ENCODE peak calls at places on chromosomes 5 and 9, in four cellular contexts. J is IMR-90, I is H1, B is uterus. K is an unnamed sample.

GRCh38 chr5:132821791-132822190 is 8.7 kb downstream of the SHROOM1 start:
- DNase-seq in J (peak), I (no peak), B (no peak), K (no peak)

GRCh38 chr9:131668439-131669233 is 71.2 kb downstream of the RAPGEF1 start:
- DNase-seq in J (peak), I (no peak), B (peak), K (no peak)

GRCh38 chr9:33458444-33458843 is 11.1 kb upstream of the AQP3 start:
- DNase-seq in J (peak), I (no peak), B (no peak), K (no peak)

GRCh38 chr9:77175152-77175551 is 2.2 kb upstream of the VPS13A start:
- DNase-seq in J (no peak), I (no peak), B (no peak), K (no peak)

GRCh38 chr5:17219431-17219830 is 2.0 kb downstream of the BASP1 start:
- DNase-seq in J (no peak), I (no peak), B (no peak), K (no peak)

GRCh38 chr9:114735732-114736131 is 53.7 kb upstream of the TEX48 start:
- DNase-seq in J (no peak), I (no peak), B (no peak), K (no peak)

GRCh38 chr9:104074876-104075275 is 19.2 kb upstream of the SMC2 start:
- DNase-seq in J (peak), I (no peak), B (no peak), K (no peak)

GRCh38 chr5:74376187-74376586 is 264.3 kb downstream of the ENC1 start:
- DNase-seq in J (no peak), I (no peak), B (no peak), K (no peak)

GRCh38 chr5:42889311-42889933 is 77.7 kb upstream of the SELENOP start:
- DNase-seq in J (peak), I (peak), B (peak), K (peak)

GRCh38 chr9:93595861-93596365 is 19.5 kb downstream of the PHF2 start:
- DNase-seq in J (no peak), I (peak), B (no peak), K (no peak)

GRCh38 chr5:92504346-92504745 is 1076.7 kb downstream of the NR2F1-AS1 start:
- DNase-seq in J (peak), I (no peak), B (no peak), K (no peak)

GRCh38 chr9:4620046-4620765 is 41.9 kb upstream of the PLPP6 start:
- DNase-seq in J (no peak), I (no peak), B (no peak), K (no peak)

GRCh38 chr5:157865844-157866243 is 6.9 kb upstream of the CLINT1 start:
- DNase-seq in J (peak), I (no peak), B (no peak), K (no peak)

GRCh38 chr5:132687995-132688394 is 14.2 kb downstream of the IL4 start:
- DNase-seq in J (no peak), I (no peak), B (no peak), K (no peak)

GRCh38 chr9:112034216-112034611 is 137.6 kb downstream of the UGCG start:
- DNase-seq in J (no peak), I (no peak), B (no peak), K (no peak)

GRCh38 chr9:73683862-73684591 is 532.4 kb downstream of the ANXA1 start:
- DNase-seq in J (no peak), I (no peak), B (no peak), K (peak)

GRCh38 chr9:131583836-131584555 is 38.7 kb downstream of the PRRT1B start:
- DNase-seq in J (no peak), I (no peak), B (no peak), K (no peak)

GRCh38 chr5:137656558-137656957 is 79.3 kb downstream of the KLHL3 start:
- DNase-seq in J (no peak), I (no peak), B (no peak), K (no peak)

GRCh38 chr9:95015569-95015968 is 289.1 kb downstream of the AOPEP start:
- DNase-seq in J (no peak), I (no peak), B (no peak), K (no peak)

GRCh38 chr9:112322701-112323377 is 10.6 kb downstream of the PTBP3 start:
- DNase-seq in J (no peak), I (no peak), B (no peak), K (no peak)

GRCh38 chr5:111453290-111453689 is 59.0 kb downstream of the STARD4 start:
- DNase-seq in J (peak), I (no peak), B (no peak), K (no peak)

GRCh38 chr5:59768204-59769040 is 125.1 kb downstream of the PDE4D start:
- DNase-seq in J (peak), I (peak), B (peak), K (no peak)

GRCh38 chr9:128310461-128310860 is 11.8 kb downstream of the TRUB2 start:
- DNase-seq in J (no peak), I (no peak), B (no peak), K (no peak)

GRCh38 chr5:543755-544674 is 19.8 kb upstream of the SLC9A3 start:
- DNase-seq in J (no peak), I (no peak), B (no peak), K (peak)

GRCh38 chr5:112584781-112585180 is 152.9 kb upstream of the APC start:
- DNase-seq in J (no peak), I (no peak), B (no peak), K (no peak)

GRCh38 chr9:70257512-70257911 is 1.3 kb upstream of the SMC5 start:
- DNase-seq in J (no peak), I (no peak), B (no peak), K (no peak)

GRCh38 chr5:132387649-132388117 is 18.2 kb downstream of the SLC22A5 start:
- DNase-seq in J (peak), I (no peak), B (peak), K (no peak)

GRCh38 chr5:32058101-32058500 is 116.0 kb downstream of the GOLPH3 start:
- DNase-seq in J (no peak), I (no peak), B (no peak), K (no peak)

GRCh38 chr9:114852050-114852594 is 46.3 kb upstream of the TNFSF15 start:
- DNase-seq in J (peak), I (no peak), B (peak), K (no peak)

GRCh38 chr5:38023799-38024198 is 184.0 kb upstream of the GDNF start:
- DNase-seq in J (no peak), I (no peak), B (no peak), K (no peak)

GRCh38 chr5:170597876-170598275 is 94.1 kb downstream of the KCNIP1 start:
- DNase-seq in J (no peak), I (no peak), B (no peak), K (no peak)

GRCh38 chr9:125586173-125586512 is 120.9 kb downstream of the MAPKAP1 start:
- DNase-seq in J (no peak), I (no peak), B (no peak), K (no peak)

GRCh38 chr5:400282-401215 is 42.4 kb upstream of the EXOC3 start:
- DNase-seq in J (peak), I (peak), B (no peak), K (no peak)

GRCh38 chr9:121781701-121782464 is 130.4 kb downstream of the DAB2IP start:
- DNase-seq in J (no peak), I (no peak), B (no peak), K (no peak)

GRCh38 chr9:16553869-16554540 is 316.5 kb downstream of the BNC2 start:
- DNase-seq in J (peak), I (no peak), B (no peak), K (no peak)

GRCh38 chr9:63816742-63817621 is 1468.0 kb downstream of the FOXD4L5 start:
- DNase-seq in J (peak), I (peak), B (peak), K (peak)

DNA sequence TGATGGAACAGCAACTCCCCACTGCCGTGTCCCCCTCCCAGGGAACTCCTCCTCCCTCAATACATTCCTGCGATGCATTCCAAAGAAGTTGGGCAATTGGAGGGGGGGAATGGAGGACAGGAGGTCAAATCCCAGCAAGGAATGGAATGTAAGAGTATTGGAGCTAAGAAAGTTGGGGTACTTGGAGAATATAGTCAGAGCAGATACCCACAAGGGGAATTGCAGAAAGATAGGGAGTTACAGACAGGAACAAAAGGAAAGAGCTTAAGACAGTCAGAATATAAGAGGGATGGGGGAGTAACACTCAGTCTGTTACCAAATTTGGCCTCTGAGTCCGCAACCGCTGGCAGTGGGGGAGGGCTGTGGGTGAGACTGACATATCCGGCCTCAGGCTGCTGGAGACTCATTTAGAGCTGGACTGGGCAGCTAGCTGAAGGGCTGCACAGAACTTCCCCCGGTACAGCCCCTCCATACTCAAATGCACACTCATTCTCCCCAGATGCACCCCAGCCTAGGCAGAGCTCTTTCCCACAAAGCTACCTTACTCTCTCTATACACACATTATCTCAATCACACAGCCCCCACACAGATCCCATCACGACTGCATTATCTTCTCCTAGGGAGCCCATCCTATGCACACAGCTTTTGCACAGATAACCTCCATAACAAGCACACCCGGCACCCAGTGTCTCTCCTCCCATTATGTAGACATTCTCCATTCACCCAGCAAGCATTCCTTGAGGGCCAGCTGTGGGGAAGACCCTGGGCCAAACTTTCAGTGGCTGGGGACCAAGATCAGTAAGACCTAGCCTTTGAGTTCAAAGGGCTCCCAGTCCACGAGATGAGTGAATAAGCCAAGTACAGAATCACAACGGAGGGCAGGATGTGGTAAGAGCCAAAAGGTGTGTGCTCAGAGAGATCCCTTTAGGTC is 3.7 kb downstream of the TLN1 start:
- DNase-seq in J (peak), I (peak), B (peak), K (no peak)
- TF ChIP-seq POLR2A in J (peak), I (peak), B (peak), K (peak)

GRCh38 chr9:122912964-122913673 is at the start of gene ZBTB6:
- DNase-seq in J (peak), I (peak), B (peak), K (peak)
- TF ChIP-seq POLR2A in J (peak), I (peak), B (no peak), K (peak)

DNA sequence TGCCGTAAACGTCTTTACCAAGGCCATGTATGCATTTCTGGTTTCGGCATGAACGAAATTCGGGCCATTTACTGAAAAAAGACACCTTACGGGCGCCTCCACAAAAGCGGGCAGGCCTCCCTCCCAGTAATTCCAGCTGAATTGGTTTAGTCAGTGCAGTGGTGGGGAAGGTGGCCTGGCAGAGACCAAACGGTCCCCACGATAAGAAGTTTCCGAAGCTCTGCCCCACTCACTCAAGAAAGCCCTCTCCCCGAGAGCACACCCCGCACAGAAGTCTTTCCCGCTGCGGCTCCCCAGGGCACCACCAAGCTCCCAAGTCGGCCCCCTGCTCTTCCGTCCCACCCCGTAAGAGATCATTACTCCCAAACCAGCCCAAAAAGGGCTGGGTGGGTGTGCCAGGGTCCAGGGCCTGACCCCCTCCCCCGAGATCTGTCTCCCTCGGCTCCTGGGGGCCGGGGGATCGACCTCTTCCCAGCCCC is 86.2 kb upstream of the MELK start:
- DNase-seq in J (peak), I (no peak), B (peak), K (no peak)
- TF ChIP-seq POLR2A in J (no peak), I (no peak), B (no peak), K (no peak)

DNA sequence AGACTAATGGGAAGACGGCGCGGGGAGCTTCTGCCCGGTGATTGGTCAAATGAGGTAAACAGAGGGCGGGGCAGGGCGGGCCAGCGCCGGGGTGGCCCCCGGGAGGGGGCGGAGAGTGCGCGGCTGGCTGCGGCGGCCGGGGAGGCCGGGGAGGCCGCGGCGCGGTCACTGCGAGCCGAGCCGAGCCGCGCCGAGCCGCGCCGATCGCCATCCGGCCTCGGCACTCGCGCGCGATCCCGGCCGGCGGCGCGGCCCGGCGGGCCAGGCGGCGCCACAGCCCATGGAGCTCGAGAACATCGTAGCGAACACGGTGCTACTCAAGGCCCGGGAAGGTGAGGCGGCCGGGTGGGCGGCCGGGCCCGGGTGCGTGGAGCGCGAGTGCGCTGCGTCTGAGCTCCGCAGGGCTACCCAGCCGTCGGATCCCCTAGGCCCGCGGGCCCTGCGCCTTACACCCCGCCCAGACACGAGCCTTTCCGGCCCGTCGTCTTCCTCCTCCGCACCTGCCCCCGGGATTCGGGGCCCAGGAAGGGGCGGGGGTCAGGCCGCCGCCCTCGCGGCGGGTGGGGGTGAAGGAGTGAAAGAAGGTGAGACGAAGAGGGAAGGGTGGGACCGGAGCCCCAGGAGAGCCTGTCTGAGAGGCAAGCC is at the start of gene GRK6:
- DNase-seq in J (no peak), I (no peak), B (peak), K (no peak)
- TF ChIP-seq POLR2A in J (peak), I (peak), B (peak), K (peak)

DNA sequence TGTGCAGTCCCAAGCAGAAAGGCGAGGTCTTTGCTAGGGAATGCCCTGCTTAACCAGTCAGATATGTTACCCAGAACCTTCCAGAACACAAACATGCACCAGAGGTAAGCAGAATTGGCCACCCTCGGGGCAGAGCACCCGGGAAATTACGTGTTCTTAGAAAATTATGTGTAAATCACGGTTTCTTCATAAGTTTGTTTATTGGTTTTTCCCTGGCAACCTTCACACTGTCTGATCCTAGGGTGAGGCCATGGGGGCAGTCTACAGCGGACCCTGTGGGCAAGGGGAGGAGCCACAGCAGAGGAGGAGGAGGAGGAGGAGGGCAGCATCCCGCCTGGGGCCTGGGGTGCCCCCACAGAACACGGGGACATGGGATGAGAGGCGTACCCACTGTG is 31.4 kb downstream of the RXRA start:
- DNase-seq in J (no peak), I (no peak), B (no peak), K (no peak)
- TF ChIP-seq POLR2A in J (no peak), I (no peak), B (no peak), K (no peak)

DNA sequence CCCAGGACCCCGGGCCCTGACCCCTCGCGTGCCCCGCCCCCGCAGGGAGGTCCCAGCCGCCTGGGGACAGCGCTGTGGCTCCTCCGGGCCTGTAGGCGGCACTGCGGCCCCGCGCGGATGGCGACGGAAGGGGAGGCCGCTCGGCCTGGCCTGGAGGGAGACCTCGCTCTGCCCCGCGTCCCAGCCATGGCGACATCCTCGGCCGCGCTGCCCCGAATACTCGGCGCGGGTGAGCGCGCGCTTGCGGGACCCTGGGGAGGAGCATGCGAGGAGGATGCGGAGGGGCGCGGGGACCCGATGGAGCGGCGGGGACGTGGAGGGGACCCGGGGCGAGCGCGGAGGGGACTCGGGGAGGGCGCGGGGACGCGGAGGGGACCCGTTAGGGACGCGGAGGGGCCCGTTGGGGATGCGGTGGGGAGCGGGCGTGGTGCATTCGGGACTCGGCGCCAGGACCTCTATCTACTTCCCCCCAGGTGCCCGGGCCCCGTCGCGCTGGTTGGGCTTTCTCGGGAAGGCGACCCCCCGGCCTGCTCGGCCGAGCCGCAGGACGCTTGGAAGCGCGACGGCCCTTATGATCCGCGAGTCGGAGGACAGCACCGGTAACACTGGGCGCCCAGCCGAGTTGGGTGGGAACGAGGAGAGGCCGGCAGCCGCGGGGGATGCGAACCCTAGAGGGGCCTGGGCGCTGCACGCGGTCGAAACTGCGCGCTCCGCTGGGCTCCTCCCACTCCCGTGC is at the start of gene MRPS2:
- DNase-seq in J (peak), I (peak), B (peak), K (peak)
- TF ChIP-seq POLR2A in J (no peak), I (peak), B (no peak), K (peak)

DNA sequence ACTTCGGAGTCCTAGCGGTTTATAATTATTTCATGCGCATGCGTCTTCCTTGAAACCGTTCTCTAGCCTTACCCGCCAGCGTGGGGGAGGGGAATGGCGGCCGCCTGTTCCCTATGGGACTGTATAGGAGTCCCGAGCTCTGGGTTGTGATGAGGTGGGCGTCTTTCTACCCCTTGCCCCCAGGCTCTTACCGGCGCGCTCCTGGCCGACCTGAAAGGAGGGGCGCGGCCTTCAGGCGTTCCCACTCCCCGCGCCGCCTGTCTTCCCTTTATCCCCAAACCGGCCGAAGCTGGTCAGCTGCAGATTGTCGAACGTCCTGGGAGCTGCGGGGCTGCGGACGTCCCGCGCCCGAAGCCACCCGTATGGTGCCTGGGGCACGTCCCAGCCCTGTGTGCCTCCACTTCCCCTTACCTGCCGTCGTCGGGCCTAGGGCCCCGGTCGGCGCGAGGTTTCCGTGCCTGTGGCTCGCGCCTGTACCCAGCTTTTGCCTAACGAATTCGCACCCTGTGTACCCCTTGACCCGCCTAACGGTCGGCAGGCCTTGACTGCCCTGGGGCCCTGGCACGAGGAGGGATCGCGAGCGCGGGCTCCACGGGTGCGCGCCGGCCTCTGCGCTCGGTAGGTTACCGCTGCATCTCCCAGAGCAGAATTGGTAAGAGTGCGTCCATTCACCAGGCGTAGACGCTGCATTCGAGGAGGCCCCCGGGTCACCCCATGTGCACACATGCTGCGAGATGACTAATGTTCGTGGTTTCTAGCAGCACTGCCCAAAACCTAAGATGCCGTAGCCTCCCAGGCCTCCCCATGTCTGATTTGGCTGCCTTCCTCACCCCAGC is 653 bp upstream of the HNRNPH1 start:
- DNase-seq in J (peak), I (no peak), B (peak), K (no peak)
- TF ChIP-seq POLR2A in J (peak), I (no peak), B (no peak), K (no peak)

GRCh38 chr9:89757776-89758528 is 153.1 kb downstream of the GADD45G start:
- DNase-seq in J (no peak), I (no peak), B (no peak), K (no peak)
- TF ChIP-seq POLR2A in J (no peak), I (no peak), B (no peak), K (no peak)